ENCODE peak calls at places on chromosomes 11 and 22, in nine cellular contexts. T is pancreas; U is astrocyte of the spinal cord; V is CD8-positive, alpha-beta T cell; A is AG09309; E is coronary artery; K is brain microvascular endothelial cell; Z is cardiac muscle cell; W is MM.1S. C is an unnamed sample.

GRCh38 chr11:67640021-67640757 is 626 bp upstream of the TBX10 start:
- DNase-seq in T (peak), U (peak), V (peak), A (no peak), E (no peak), K (peak), Z (peak), W (peak), C (peak)

GRCh38 chr11:129385801-129386200 is 10.2 kb downstream of the BARX2 start:
- DNase-seq in T (no peak), U (no peak), V (no peak), A (no peak), E (no peak), K (no peak), Z (no peak), W (no peak), C (no peak)

GRCh38 chr22:19568337-19569311 is 44.4 kb upstream of the CLDN5 start:
- DNase-seq in T (no peak), U (peak), V (no peak), A (peak), E (no peak), K (peak), Z (no peak), W (no peak), C (peak)

GRCh38 chr11:125268611-125269010 is 104.1 kb downstream of the PKNOX2 start:
- DNase-seq in T (no peak), U (peak), V (no peak), A (no peak), E (no peak), K (peak), Z (no peak), W (no peak), C (no peak)

GRCh38 chr11:77120571-77120970 is 7.5 kb upstream of the MYO7A start:
- DNase-seq in T (peak), U (no peak), V (no peak), A (no peak), E (no peak), K (no peak), Z (no peak), W (no peak), C (no peak)

GRCh38 chr11:23103403-23103802 is 243.1 kb upstream of the CCDC179 start:
- DNase-seq in T (no peak), U (no peak), V (no peak), A (no peak), E (no peak), K (no peak), Z (no peak), W (no peak), C (no peak)

GRCh38 chr11:131503017-131503416 is 132.6 kb downstream of the NTM start:
- DNase-seq in T (no peak), U (no peak), V (no peak), A (no peak), E (no peak), K (no peak), Z (no peak), W (no peak), C (no peak)

GRCh38 chr11:70547821-70548670 is 149.7 kb downstream of the CTTN start:
- DNase-seq in T (peak), U (no peak), V (no peak), A (no peak), E (no peak), K (no peak), Z (no peak), W (no peak), C (no peak)

GRCh38 chr11:45106006-45106405 is 40.4 kb upstream of the PRDM11 start:
- DNase-seq in T (no peak), U (no peak), V (peak), A (no peak), E (no peak), K (no peak), Z (no peak), W (no peak), C (no peak)

GRCh38 chr11:76903325-76903724 is 42.6 kb downstream of the ACER3 start:
- DNase-seq in T (no peak), U (no peak), V (no peak), A (no peak), E (no peak), K (no peak), Z (no peak), W (no peak), C (no peak)

GRCh38 chr22:22431271-22432220 is 77.0 kb downstream of the ZNF280B start:
- DNase-seq in T (no peak), U (peak), V (peak), A (peak), E (no peak), K (peak), Z (peak), W (peak), C (peak)

GRCh38 chr22:40331706-40332105 is 14.6 kb upstream of the ADSL start:
- DNase-seq in T (no peak), U (no peak), V (no peak), A (no peak), E (no peak), K (no peak), Z (no peak), W (no peak), C (no peak)

GRCh38 chr11:115921540-115921939 is 417.3 kb upstream of the CADM1 start:
- DNase-seq in T (no peak), U (no peak), V (no peak), A (no peak), E (no peak), K (no peak), Z (no peak), W (no peak), C (no peak)

GRCh38 chr11:133720951-133721350 is 124.4 kb downstream of the SPATA19 start:
- DNase-seq in T (no peak), U (no peak), V (no peak), A (no peak), E (no peak), K (no peak), Z (no peak), W (no peak), C (no peak)

GRCh38 chr11:77080643-77081210 is 14.0 kb downstream of the CAPN5 start:
- DNase-seq in T (no peak), U (no peak), V (no peak), A (no peak), E (no peak), K (peak), Z (no peak), W (no peak), C (peak)

GRCh38 chr11:123458501-123458900 is 28.4 kb downstream of the GRAMD1B start:
- DNase-seq in T (no peak), U (no peak), V (no peak), A (no peak), E (no peak), K (no peak), Z (no peak), W (no peak), C (no peak)

GRCh38 chr22:32829451-32829851 is 27.9 kb downstream of the TIMP3 start:
- DNase-seq in T (no peak), U (no peak), V (no peak), A (no peak), E (no peak), K (no peak), Z (no peak), W (no peak), C (no peak)

GRCh38 chr11:12865871-12866595 is 143.1 kb upstream of the RASSF10 start:
- DNase-seq in T (no peak), U (no peak), V (no peak), A (no peak), E (no peak), K (no peak), Z (no peak), W (no peak), C (no peak)

GRCh38 chr11:110463153-110463552 is 33.4 kb downstream of the FDX1 start:
- DNase-seq in T (no peak), U (peak), V (no peak), A (no peak), E (no peak), K (peak), Z (peak), W (no peak), C (peak)

GRCh38 chr11:72483412-72484186 is 49.3 kb upstream of the CLPB start:
- DNase-seq in T (no peak), U (peak), V (no peak), A (no peak), E (no peak), K (peak), Z (no peak), W (peak), C (peak)

GRCh38 chr11:131748146-131749050 is 378.0 kb downstream of the NTM start:
- DNase-seq in T (no peak), U (peak), V (peak), A (no peak), E (peak), K (peak), Z (peak), W (peak), C (peak)

GRCh38 chr11:118263694-118264567 is at the start of gene MPZL2:
- DNase-seq in T (peak), U (no peak), V (no peak), A (no peak), E (no peak), K (no peak), Z (peak), W (peak), C (no peak)

GRCh38 chr11:111808834-111809233 is 42.6 kb upstream of the PPP2R1B start:
- DNase-seq in T (no peak), U (no peak), V (no peak), A (no peak), E (no peak), K (no peak), Z (peak), W (no peak), C (no peak)

GRCh38 chr11:3949132-3949531 is 93.7 kb downstream of the STIM1 start:
- DNase-seq in T (no peak), U (no peak), V (no peak), A (no peak), E (no peak), K (no peak), Z (no peak), W (peak), C (no peak)

GRCh38 chr11:66268953-66269906 is 791 bp downstream of the RAB1B start:
- DNase-seq in T (peak), U (peak), V (no peak), A (no peak), E (no peak), K (no peak), Z (peak), W (no peak), C (peak)

GRCh38 chr11:47234669-47235075 is 13.9 kb downstream of the ACP2 start:
- DNase-seq in T (peak), U (peak), V (peak), A (no peak), E (no peak), K (peak), Z (no peak), W (no peak), C (peak)

GRCh38 chr22:31278643-31279326 is 13.5 kb downstream of the PIK3IP1 start:
- DNase-seq in T (no peak), U (no peak), V (peak), A (no peak), E (no peak), K (no peak), Z (no peak), W (no peak), C (no peak)

GRCh38 chr11:7079545-7080135 is 9.2 kb upstream of the RBMXL2 start:
- DNase-seq in T (no peak), U (no peak), V (no peak), A (no peak), E (no peak), K (no peak), Z (no peak), W (no peak), C (no peak)

GRCh38 chr22:44439356-44440223 is 58.4 kb downstream of the RTL6 start:
- DNase-seq in T (no peak), U (no peak), V (no peak), A (no peak), E (no peak), K (no peak), Z (no peak), W (no peak), C (no peak)

GRCh38 chr22:40241200-40241763 is 63.6 kb downstream of the TNRC6B start:
- DNase-seq in T (no peak), U (no peak), V (no peak), A (no peak), E (no peak), K (no peak), Z (no peak), W (no peak), C (no peak)

GRCh38 chr11:64742087-64742939 is 1.6 kb downstream of the RASGRP2 start:
- DNase-seq in T (no peak), U (no peak), V (peak), A (no peak), E (no peak), K (no peak), Z (peak), W (no peak), C (no peak)

GRCh38 chr11:130462101-130462885 is 13.8 kb downstream of the ADAMTS15 start:
- DNase-seq in T (no peak), U (no peak), V (no peak), A (no peak), E (no peak), K (no peak), Z (no peak), W (no peak), C (no peak)

GRCh38 chr11:72617080-72617744 is 57.0 kb downstream of the PDE2A start:
- DNase-seq in T (no peak), U (peak), V (no peak), A (no peak), E (no peak), K (peak), Z (no peak), W (no peak), C (peak)

GRCh38 chr22:23608583-23608982 is 23.5 kb downstream of the DRICH1 start:
- DNase-seq in T (no peak), U (no peak), V (no peak), A (no peak), E (no peak), K (peak), Z (peak), W (no peak), C (peak)

GRCh38 chr11:18394928-18395734 is 768 bp downstream of the LDHA start:
- DNase-seq in T (no peak), U (no peak), V (peak), A (no peak), E (peak), K (peak), Z (peak), W (peak), C (peak)

GRCh38 chr11:1453611-1454386 is 32.8 kb downstream of the MOB2 start:
- DNase-seq in T (peak), U (no peak), V (peak), A (no peak), E (no peak), K (no peak), Z (peak), W (peak), C (no peak)
- TF ChIP-seq CTCF in T (no peak), U (no peak), V (no peak), A (no peak), E (peak), K (peak), Z (no peak), W (peak), C (no peak)

DNA sequence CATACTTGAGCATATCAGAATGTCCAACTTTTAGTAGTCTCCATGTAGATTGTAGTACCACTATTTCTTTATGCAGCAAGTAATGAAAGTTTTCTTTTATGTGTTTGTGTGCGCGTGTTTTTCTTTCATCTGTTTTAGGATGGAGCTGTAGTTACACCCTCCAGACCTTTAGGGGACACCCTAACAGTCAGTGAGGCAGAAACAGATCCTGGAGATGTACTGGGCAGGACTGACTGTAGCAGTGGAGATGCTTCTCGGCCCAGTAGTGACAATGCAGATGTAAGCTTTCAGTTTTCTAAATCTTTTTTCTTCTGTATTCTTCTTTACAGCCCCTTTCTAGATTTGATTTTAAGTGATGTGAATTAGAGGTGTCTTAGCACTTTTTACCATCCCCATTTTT is 79.9 kb upstream of the GRIK4 start:
- DNase-seq in T (no peak), U (no peak), V (no peak), A (peak), E (no peak), K (peak), Z (no peak), W (peak), C (peak)
- H3K4me3 ChIP-seq in T (no peak), U (no peak), V (no peak), A (no peak), E (peak), K (no peak), Z (no peak), W (no peak), C (no peak)

GRCh38 chr11:2778630-2779498 is 79.1 kb upstream of the KCNQ1OT1 start:
- DNase-seq in T (peak), U (peak), V (peak), A (no peak), E (peak), K (peak), Z (peak), W (peak), C (peak)
- TF ChIP-seq CTCF in T (no peak), U (no peak), V (no peak), A (no peak), E (no peak), K (no peak), Z (no peak), W (peak), C (no peak)

DNA sequence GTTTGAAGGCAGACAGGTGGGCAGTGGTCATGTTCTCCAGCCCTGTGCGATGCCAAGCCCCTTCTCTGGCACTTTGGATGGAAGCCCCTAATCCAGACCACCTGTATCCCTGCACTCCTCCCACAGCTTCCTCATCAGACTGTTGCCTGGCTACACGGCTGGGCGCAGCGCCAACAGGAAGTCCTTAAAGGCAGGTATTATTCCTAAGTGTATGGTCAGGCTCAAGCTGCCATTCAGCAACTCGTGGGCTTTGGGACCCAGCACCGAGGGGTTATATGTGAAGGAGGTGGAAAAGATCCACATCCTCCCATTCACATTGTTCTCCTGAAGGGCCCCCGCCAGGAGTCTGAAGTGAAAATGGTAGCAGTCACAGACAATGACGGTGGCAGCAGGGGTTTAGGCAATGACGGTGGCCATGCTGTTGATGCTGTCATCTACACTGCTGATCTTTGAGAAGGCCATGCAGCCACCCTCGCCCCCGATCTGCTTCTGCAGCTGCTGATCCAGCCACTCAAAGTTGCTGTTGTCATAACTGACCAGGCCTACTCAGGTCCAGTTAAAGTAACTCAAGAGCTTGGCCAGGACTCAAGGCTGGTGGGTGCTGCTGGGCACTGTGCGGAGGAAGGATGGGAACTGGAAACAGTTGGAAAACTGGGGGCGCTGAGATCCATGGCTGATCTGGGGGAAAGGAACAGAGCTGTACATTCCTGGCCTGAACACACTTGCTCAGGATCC is 27.7 kb downstream of the OR6Q1 start:
- DNase-seq in T (peak), U (no peak), V (no peak), A (no peak), E (no peak), K (peak), Z (no peak), W (no peak), C (no peak)
- H3K4me3 ChIP-seq in T (no peak), U (no peak), V (no peak), A (no peak), E (no peak), K (no peak), Z (no peak), W (no peak), C (no peak)

C was measured in fibroblast of pulmonary artery.